ENCODE peak calls at places on chromosomes 5 and 9, in six cellular contexts. Q is HepG2, O is H1, E is A549, J is K562, P is GM12878. X is an unnamed sample.

GRCh38 chr5:176870110-176870591 is 29.0 kb downstream of the HK3 start:
- DNase-seq in Q (peak; percentile 51), O (peak; percentile 84), E (peak; percentile 78), J (peak; percentile 84), P (no peak), X (peak; percentile 84)

GRCh38 chr5:58262226-58262625 is 197.7 kb downstream of the PLK2 start:
- DNase-seq in Q (no peak), O (no peak), E (no peak), J (no peak), P (no peak), X (no peak)

GRCh38 chr9:33263936-33264472 is 504 bp downstream of the BAG1 start:
- DNase-seq in Q (peak; percentile 10), O (no peak), E (no peak), J (no peak), P (no peak), X (peak; percentile 61)

GRCh38 chr9:971901-972511 is 4.4 kb upstream of the DMRT3 start:
- DNase-seq in Q (no peak), O (peak; percentile 91), E (no peak), J (peak; percentile 14), P (no peak), X (peak; percentile 43)

GRCh38 chr5:67648201-67648671 is 451.6 kb upstream of the CD180 start:
- DNase-seq in Q (no peak), O (no peak), E (no peak), J (no peak), P (no peak), X (no peak)

GRCh38 chr9:112380102-112380581 is at the start of gene HSDL2:
- DNase-seq in Q (no peak), O (no peak), E (no peak), J (no peak), P (no peak), X (no peak)

GRCh38 chr5:128121679-128122078 is 38.1 kb downstream of the SLC12A2 start:
- DNase-seq in Q (no peak), O (no peak), E (no peak), J (no peak), P (no peak), X (no peak)

GRCh38 chr5:138103321-138103637 is 19.4 kb downstream of the WNT8A start:
- DNase-seq in Q (no peak), O (no peak), E (no peak), J (no peak), P (no peak), X (no peak)

GRCh38 chr9:87714819-87715218 is 11.1 kb upstream of the CTSL start:
- DNase-seq in Q (peak; percentile 89), O (no peak), E (peak; percentile 78), J (peak; percentile 24), P (no peak), X (no peak)

GRCh38 chr5:87899109-87900100 is 369.2 kb downstream of the TMEM161B start:
- DNase-seq in Q (peak; percentile 5), O (no peak), E (no peak), J (no peak), P (peak; percentile 2), X (no peak)

GRCh38 chr5:167634432-167634831 is 657.0 kb upstream of the WWC1 start:
- DNase-seq in Q (no peak), O (no peak), E (peak; percentile 59), J (no peak), P (no peak), X (no peak)

GRCh38 chr5:126178521-126178920 is 244.7 kb upstream of the GRAMD2B start:
- DNase-seq in Q (no peak), O (no peak), E (no peak), J (no peak), P (no peak), X (no peak)

GRCh38 chr5:56993241-56993640 is 41.3 kb upstream of the MIER3 start:
- DNase-seq in Q (no peak), O (no peak), E (no peak), J (no peak), P (no peak), X (no peak)

GRCh38 chr5:140694276-140694675 is 3.0 kb downstream of the HARS2 start:
- DNase-seq in Q (no peak), O (no peak), E (no peak), J (no peak), P (no peak), X (no peak)

GRCh38 chr9:32741706-32742105 is 41.6 kb upstream of the TMEM215 start:
- DNase-seq in Q (peak; percentile 54), O (no peak), E (peak; percentile 6), J (no peak), P (no peak), X (no peak)

GRCh38 chr9:127562841-127563523 is 49.1 kb upstream of the STXBP1 start:
- DNase-seq in Q (no peak), O (no peak), E (peak; percentile 73), J (no peak), P (no peak), X (no peak)

GRCh38 chr5:170368593-170368992 is 20.6 kb downstream of the KCNMB1 start:
- DNase-seq in Q (no peak), O (no peak), E (no peak), J (no peak), P (no peak), X (no peak)

GRCh38 chr9:22307013-22307711 is 139.5 kb upstream of the DMRTA1 start:
- DNase-seq in Q (peak; percentile 43), O (no peak), E (peak; percentile 84), J (no peak), P (no peak), X (no peak)

GRCh38 chr9:114524401-114524800 is 19.1 kb upstream of the WHRN start:
- DNase-seq in Q (no peak), O (no peak), E (no peak), J (no peak), P (no peak), X (no peak)

GRCh38 chr9:36101916-36102741 is 34.4 kb upstream of the GLIPR2 start:
- DNase-seq in Q (peak; percentile 57), O (no peak), E (peak; percentile 90), J (no peak), P (no peak), X (no peak)

GRCh38 chr9:135905380-135906282 is 1.7 kb downstream of the CAMSAP1 start:
- DNase-seq in Q (no peak), O (no peak), E (no peak), J (no peak), P (no peak), X (no peak)
- TF ChIP-seq CHD2 in Q (no peak), O (no peak), E (no peak), J (no peak), P (no peak), X (no peak)

GRCh38 chr5:172007795-172008465 is 1.5 kb upstream of the FBXW11 start:
- DNase-seq in Q (no peak), O (no peak), E (no peak), J (no peak), P (no peak), X (no peak)

GRCh38 chr5:172006378-172007152 is at the start of gene FBXW11:
- DNase-seq in Q (peak; percentile 94), O (peak; percentile 91), E (peak; percentile 97), J (peak; percentile 87), P (peak; percentile 87), X (peak; percentile 93)

GRCh38 chr5:172008689-172009141 is 2.3 kb upstream of the FBXW11 start:
- DNase-seq in Q (no peak), O (peak; percentile 56), E (no peak), J (peak; percentile 12), P (no peak), X (no peak)

GRCh38 chr5:172005708-172006377 is 595 bp downstream of the FBXW11 start:
- DNase-seq in Q (peak; percentile 16), O (peak; percentile 65), E (peak; percentile 25), J (peak; percentile 27), P (no peak), X (peak; percentile 75)

DNA sequence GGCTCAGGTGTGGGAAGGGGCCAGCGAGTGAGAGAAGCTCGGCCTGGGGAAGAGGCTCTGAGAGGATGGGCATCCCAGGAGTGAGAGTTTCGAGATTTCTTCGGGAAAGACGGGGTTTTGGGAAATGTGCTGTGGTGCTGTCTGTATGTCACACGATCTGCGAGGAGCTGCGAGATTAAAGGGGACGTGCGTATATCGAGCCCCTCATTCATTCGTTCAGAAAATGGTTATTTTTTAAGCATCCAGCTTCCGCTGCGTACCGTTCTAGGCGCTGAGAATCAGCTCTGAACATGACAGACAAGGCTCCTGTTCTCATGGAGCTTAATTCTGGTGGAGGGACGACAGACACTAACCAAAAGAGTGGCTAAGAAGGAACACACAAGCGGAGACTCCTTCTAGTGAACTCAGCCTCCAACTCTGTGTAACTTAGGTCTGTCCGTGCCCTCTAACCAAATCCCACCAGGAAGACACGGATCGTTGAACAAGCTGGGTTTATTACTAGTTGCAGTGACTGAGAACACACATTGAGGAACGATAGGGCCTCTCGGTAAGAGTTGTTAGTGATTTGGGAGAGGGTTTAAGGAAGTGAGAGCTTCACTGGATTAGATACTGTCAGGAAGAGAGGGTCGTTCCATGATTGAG is 836 bp upstream of the FBXW11 start:
- DNase-seq in Q (peak; percentile 7), O (no peak), E (no peak), J (no peak), P (no peak), X (peak; percentile 12)
- TF ChIP-seq CHD2 in Q (no peak), O (no peak), E (no peak), J (no peak), P (no peak), X (no peak)

DNA sequence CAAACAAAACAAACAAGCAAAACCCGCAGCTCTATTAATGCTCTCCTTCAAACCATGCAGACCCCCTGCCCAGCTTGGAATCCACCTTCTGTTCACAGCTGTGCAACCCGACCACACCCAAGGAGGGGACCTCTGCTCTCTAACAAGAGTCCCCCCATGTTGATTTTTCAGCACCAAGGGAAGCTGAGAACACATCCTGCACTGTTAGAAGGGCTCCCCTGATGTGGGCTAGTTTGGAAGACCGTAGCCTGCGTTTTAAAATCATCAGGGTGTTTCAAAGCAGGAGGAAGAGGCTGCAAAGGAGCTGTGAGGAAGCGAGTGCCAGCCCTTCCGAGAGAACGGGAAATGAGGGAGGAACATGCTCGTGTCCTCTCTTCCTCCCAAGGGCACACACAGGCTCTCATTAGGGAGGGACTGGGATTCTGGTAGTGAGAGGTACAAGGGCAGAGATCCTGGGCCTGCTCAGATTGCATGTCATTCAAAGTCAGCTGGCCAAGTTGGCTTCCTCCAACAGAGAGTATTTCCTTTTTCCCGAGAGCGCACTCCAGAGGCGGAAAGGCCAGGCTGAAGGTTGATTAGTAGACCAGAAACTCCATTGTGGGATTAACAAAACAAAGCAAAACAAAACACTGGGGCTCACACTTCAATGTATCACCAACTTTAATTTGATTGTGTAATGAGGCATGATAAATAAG is 185.9 kb downstream of the SEMA6A start:
- DNase-seq in Q (no peak), O (peak; percentile 55), E (no peak), J (no peak), P (no peak), X (no peak)
- TF ChIP-seq CHD2 in Q (no peak), O (no peak), E (no peak), J (no peak), P (no peak), X (no peak)

DNA sequence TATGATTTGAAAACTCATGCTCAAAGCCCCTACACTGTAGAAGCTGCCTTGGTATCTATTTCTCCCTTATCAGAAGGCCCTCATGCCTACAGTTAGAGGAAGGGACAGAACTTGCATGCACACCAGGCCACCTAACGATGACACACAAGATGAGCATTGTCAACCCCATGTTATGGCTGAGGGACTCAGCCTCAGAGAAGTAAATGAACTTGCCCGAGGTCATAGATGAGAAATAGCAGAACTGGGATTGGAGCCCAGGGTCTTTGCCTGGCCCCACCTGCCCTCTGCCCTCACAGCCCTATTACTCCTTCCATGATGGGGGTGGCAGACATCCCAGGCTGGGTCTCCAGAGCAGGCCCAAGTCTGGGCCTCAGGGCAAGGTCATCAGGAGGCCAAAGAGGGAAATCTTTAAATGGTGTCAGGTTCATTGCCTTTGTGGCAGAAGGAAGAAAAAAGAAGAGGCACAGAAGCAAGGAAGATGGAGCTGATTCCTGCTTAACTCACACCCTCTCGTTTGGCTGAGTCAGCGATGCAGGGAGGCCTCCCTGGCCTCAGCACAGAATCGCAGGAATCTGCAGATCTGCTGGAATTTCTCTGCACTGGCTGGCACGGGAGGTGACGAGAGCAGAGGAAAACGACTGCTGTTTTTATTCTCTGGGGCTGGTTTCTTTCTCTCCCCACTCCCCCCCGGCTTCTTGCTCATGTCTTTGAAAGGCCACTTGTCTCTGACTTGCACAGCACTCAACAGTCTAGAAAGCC is 20.6 kb upstream of the CRB2 start:
- DNase-seq in Q (no peak), O (no peak), E (no peak), J (no peak), P (no peak), X (no peak)
- TF ChIP-seq CHD2 in Q (no peak), O (no peak), E (no peak), J (no peak), P (no peak), X (no peak)

X was measured in SK-N-SH.